ENCODE peak calls at places on chromosomes 16 and 17, in four cellular contexts. N is mesendoderm, I is IMR-90, P is H1. Z is an unnamed sample.

GRCh38 chr17:72860778-72861177 is 231.7 kb downstream of the SLC39A11 start:
- DNase-seq in N (no peak), I (no peak), P (no peak), Z (no peak)

GRCh38 chr17:58639681-58640080 is 52.2 kb downstream of the TEX14 start:
- DNase-seq in N (no peak), I (no peak), P (no peak), Z (no peak)

GRCh38 chr16:66635406-66635805 is 30.9 kb downstream of the CMTM3 start:
- DNase-seq in N (no peak), I (no peak), P (no peak), Z (no peak)

GRCh38 chr17:77266891-77267341 is 126.1 kb downstream of the SEC14L1 start:
- DNase-seq in N (peak; percentile 76), I (peak; percentile 23), P (no peak), Z (no peak)

GRCh38 chr16:58628845-58629680 is 563 bp downstream of the CNOT1 start:
- DNase-seq in N (peak; percentile 54), I (peak; percentile 8), P (no peak), Z (peak; percentile 23)

GRCh38 chr17:10081571-10082169 is 116.7 kb downstream of the GAS7 start:
- DNase-seq in N (peak; percentile 84), I (no peak), P (no peak), Z (no peak)

GRCh38 chr17:10398352-10398751 is 23.4 kb downstream of the MYH8 start:
- DNase-seq in N (peak; percentile 25), I (no peak), P (peak; percentile 9), Z (no peak)

GRCh38 chr17:41666336-41666680 is 22.4 kb upstream of the EIF1 start:
- DNase-seq in N (peak; percentile 43), I (peak; percentile 78), P (no peak), Z (peak; percentile 35)

GRCh38 chr17:11506635-11507034 is 91.6 kb upstream of the DNAH9 start:
- DNase-seq in N (peak; percentile 84), I (no peak), P (no peak), Z (peak; percentile 83)

GRCh38 chr17:30905742-30906100 is 317 bp downstream of the TEFM start:
- DNase-seq in N (no peak), I (no peak), P (no peak), Z (no peak)

GRCh38 chr16:88662222-88662842 is 559 bp downstream of the MVD start:
- DNase-seq in N (peak; percentile 11), I (no peak), P (no peak), Z (no peak)

DNA sequence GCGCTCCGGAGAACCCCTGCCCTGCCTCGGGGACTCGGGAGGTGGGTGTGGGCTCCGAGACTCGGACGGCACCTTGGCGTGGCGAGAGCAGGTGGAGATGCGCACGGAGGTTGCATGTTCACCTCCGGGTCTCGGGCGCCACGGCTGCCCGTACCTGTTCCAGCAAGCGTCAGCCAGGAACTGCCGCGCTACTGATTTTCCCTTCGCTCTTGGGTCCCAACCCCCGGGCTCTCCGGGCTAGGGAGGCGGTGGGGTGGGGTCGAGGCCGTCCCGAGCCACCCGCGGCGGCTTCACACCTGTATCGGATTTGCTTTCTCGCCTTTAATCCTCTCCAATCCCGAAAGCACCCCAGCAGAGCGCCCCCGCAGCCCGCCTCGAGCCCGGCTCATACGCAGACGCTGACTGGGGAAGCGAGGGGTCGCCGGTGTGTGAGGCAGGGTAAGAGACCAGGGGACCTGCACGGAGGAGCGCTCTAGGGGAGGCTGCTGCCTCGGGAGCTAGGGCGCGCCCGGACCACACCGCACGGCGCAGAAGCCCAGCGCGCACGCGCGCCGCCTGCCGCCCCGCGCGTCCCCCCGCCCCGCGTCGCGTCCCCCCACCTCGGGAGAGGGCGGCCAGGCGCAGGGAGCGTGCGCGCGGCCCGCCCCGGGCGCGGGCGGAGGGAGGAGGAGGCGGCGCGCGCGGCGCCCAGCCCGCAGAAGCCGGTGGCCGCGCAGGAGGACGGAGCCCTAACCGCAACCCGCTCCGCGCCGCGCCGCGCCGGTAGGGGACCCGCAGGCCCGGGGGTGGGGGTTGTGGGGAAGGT is at the start of gene DUSP14:
- DNase-seq in N (peak; percentile 88), I (peak; percentile 77), P (no peak), Z (peak; percentile 77)
- H3K23ac ChIP-seq in N (no peak within 1 kb of the TSS), I (peak within 1 kb of the TSS; percentile 95), P (no peak within 1 kb of the TSS), Z (peak within 1 kb of the TSS; percentile 38)

DNA sequence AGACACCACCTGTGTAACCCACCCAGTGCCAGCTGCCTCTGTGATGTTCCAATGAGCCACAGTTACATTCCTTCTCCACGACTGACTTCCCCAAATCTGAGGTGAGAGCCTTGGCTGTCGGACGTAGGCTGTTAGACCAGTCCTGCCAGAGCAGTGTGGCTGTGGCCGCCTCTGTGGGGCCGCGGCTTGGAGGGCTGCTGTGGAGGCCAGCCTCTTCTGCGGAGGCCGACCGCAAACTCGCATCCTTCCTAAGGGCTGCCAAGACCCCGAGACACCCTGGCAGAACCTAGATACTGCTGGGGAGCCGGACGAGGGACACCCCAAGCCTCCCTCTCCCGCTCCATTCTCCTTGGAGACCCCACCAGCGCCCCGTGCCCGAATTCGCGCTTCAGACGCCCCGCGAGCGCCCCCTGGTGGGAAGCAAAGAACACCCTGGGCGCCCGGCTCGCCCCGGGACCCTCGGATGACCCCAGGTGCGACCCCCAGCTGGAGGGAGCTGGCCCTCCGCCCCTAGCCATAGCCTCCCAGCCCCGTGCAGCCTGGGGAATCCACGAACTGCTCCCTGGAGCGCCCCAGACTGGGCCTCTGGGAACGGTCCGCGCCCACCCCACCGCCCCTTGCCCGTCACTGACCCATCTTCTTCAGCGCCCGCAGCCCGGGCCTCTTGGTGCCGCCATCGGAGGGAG is 556 bp downstream of the PLCD3 start:
- DNase-seq in N (peak; percentile 68), I (no peak), P (no peak), Z (peak; percentile 76)
- H3K23ac ChIP-seq in N (no peak overlapping the region), I (peak overlapping the region; percentile 90), P (no peak overlapping the region), Z (peak overlapping the region; percentile 87)

GRCh38 chr16:30084816-30085159 is 6.9 kb downstream of the TBX6 start:
- DNase-seq in N (no peak), I (no peak), P (no peak), Z (no peak)
- H3K23ac ChIP-seq in N (no peak overlapping the region), I (no peak overlapping the region), P (no peak overlapping the region), Z (no peak overlapping the region)

GRCh38 chr17:81420769-81421462 is 25.7 kb downstream of the BAHCC1 start:
- DNase-seq in N (no peak), I (peak; percentile 49), P (no peak), Z (no peak)
- H3K23ac ChIP-seq in N (no peak overlapping the region), I (peak overlapping the region; percentile 89), P (no peak overlapping the region), Z (no peak overlapping the region)

DNA sequence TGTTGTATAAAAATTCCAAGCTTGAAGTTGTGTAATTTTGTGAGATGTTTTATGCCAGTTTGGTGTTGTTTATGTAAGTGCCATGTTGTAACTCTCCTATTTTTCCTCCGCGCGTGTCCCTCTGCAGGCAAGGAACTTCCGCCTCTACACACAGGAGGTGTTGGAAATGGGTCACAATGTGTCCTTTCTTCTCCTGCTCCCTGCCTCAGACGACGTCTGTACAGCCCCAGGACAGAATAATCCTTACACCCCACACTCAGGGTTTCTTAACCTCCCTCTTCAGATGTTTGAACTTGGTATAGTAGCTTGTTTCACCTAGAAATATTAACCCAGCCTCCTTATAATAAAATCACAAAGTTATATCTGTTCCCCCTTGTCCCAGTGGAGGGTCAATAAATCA is 111.3 kb upstream of the NOG start:
- DNase-seq in N (no peak), I (no peak), P (no peak), Z (no peak)
- H3K23ac ChIP-seq in N (no peak overlapping the region), I (no peak overlapping the region), P (no peak overlapping the region), Z (no peak overlapping the region)

DNA sequence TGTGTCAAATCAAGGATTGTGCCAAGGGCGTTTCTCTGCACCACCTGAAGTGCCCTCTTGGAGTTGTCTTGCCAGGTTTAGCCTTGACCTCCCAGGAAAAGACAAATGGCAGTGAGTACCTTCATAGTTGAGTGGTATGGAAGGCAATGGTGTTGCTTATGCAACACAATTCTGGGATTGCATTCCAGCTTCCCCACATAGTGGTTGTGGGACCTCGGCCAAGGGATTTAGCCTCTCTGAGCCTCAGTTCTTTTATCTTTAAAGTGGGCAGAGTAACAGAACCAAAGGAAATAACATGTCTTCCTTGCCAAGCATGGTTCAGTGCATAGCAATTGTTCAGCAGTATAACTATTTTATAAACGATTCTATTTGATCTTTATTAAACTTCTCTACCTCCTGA is 49.4 kb downstream of the CCDC42 start:
- DNase-seq in N (no peak), I (no peak), P (no peak), Z (no peak)
- H3K23ac ChIP-seq in N (no peak overlapping the region), I (no peak overlapping the region), P (no peak overlapping the region), Z (no peak overlapping the region)

DNA sequence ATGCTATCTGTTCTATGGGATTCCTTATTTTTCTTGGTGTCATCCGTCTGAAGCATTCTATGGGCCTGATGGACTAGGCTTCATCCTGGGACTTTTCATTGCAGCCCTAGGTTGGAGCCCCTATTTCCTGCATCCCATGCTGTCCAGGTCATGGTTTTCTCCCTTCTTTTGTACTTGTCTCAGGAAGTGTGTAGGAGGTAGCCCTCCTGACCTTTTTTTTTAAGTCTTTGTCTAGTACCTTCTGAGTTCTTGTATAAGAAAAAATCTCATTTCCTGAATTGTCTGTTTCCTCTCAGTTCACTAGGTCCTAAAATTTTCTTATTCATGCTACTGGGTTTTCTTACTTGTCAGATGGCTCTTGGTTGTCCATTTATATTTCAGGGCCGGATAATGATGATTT is 6.0 kb downstream of the NDEL1 start:
- DNase-seq in N (no peak), I (no peak), P (no peak), Z (no peak)
- H3K23ac ChIP-seq in N (no peak overlapping the region), I (peak overlapping the region; percentile 12), P (no peak overlapping the region), Z (no peak overlapping the region)

DNA sequence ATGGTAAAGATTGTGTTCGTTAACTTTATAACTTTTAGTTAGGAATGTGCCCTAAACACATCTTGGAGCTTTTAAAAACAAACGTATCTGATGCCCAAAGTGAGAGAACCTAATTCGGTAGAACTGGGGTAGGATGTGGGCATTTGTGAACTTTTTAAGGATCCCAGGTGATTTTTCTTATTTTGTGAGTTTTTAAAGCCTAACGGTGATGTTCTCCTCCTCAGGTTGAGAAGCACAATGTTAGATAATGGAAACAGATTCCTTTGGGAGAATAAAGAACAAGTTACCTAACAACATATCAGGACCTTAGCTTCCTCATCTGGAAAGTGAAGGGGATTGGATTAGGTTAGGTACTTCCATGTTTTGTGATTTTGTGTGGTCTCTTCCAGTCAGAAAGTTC is 687 bp downstream of the SAP30BP start:
- DNase-seq in N (no peak), I (no peak), P (no peak), Z (no peak)
- H3K23ac ChIP-seq in N (no peak overlapping the region), I (peak overlapping the region; percentile 91), P (no peak overlapping the region), Z (no peak overlapping the region)

GRCh38 chr17:32910769-32911168 is 17.2 kb upstream of the TMEM98 start:
- DNase-seq in N (no peak), I (no peak), P (no peak), Z (no peak)
- H3K23ac ChIP-seq in N (no peak overlapping the region), I (no peak overlapping the region), P (no peak overlapping the region), Z (no peak overlapping the region)

Z was measured in neuronal stem cell.